ENCODE peak calls at places on chromosomes 16 and 17, in five cellular contexts. Z is lung, A is adrenal gland, W is RWPE2, I is dorsolateral prefrontal cortex. U is an unnamed sample.
A peak's percentile ranks its signal among the peaks of the same experiment; 100 is the strongest.

GRCh38 chr17:80361495-80362220 is 53.3 kb upstream of the ENDOV start:
- DNase-seq in A (no peak), W (no peak), Z (no peak), I (no peak), U (no peak)

GRCh38 chr16:79218358-79218757 is 382.2 kb downstream of the MAF start:
- DNase-seq in I (no peak), Z (no peak), W (no peak), A (no peak), U (no peak)

GRCh38 chr17:67636841-67637240 is 80.9 kb upstream of the NOL11 start:
- DNase-seq in A (no peak), I (no peak), Z (no peak), W (no peak), U (no peak)

GRCh38 chr16:17328971-17329370 is 141.8 kb downstream of the XYLT1 start:
- DNase-seq in A (no peak), I (no peak), Z (no peak), W (no peak), U (peak; percentile 48)

GRCh38 chr16:11669380-11670146 is 1.3 kb downstream of the SNN start:
- DNase-seq in I (no peak), A (peak; percentile 76), Z (peak; percentile 59), W (no peak), U (peak; percentile 39)

GRCh38 chr16:8430401-8430800 is 159.9 kb downstream of the TMEM114 start:
- DNase-seq in A (no peak), Z (no peak), W (no peak), I (no peak), U (no peak)

GRCh38 chr17:64240741-64241347 is 22.2 kb downstream of the TEX2 start:
- DNase-seq in W (no peak), I (no peak), A (peak; percentile 73), Z (peak; percentile 43), U (peak; percentile 12)

GRCh38 chr17:16465861-16466338 is 26.1 kb downstream of the LRRC75A start:
- DNase-seq in Z (no peak), I (no peak), A (no peak), W (no peak), U (no peak)

GRCh38 chr17:82400206-82400605 is 17.9 kb upstream of the HEXD start:
- DNase-seq in A (no peak), W (no peak), I (no peak), Z (no peak), U (no peak)

GRCh38 chr16:27237229-27238015 is 31.1 kb downstream of the NSMCE1 start:
- DNase-seq in W (no peak), I (no peak), A (no peak), Z (no peak), U (no peak)

GRCh38 chr16:66524601-66525164 is 25.2 kb downstream of the TK2 start:
- DNase-seq in W (no peak), Z (peak; percentile 55), A (no peak), I (no peak), U (no peak)

GRCh38 chr16:353404-354285 is 1.1 kb upstream of the AXIN1 start:
- DNase-seq in W (peak; percentile 68), Z (no peak), A (no peak), I (no peak), U (no peak)

GRCh38 chr17:4766199-4766598 is 5.5 kb upstream of the TM4SF5 start:
- DNase-seq in W (no peak), I (no peak), A (no peak), Z (no peak), U (no peak)

GRCh38 chr16:27920391-27920891 is 143.1 kb downstream of the GSG1L start:
- DNase-seq in Z (no peak), A (no peak), I (no peak), W (no peak), U (no peak)

GRCh38 chr16:12420661-12421209 is 383.0 kb downstream of the CPPED1 start:
- DNase-seq in I (no peak), A (no peak), W (no peak), Z (no peak), U (no peak)

GRCh38 chr16:56713794-56714193 is 16.1 kb upstream of the NUP93 start:
- DNase-seq in I (no peak), A (no peak), W (no peak), Z (no peak), U (no peak)

GRCh38 chr16:73096510-73096909 is 48.6 kb upstream of the ZFHX3 start:
- DNase-seq in I (no peak), W (no peak), Z (no peak), A (no peak), U (no peak)

GRCh38 chr16:10950393-10950792 is 6.0 kb downstream of the CLEC16A start:
- DNase-seq in W (no peak), Z (no peak), I (no peak), A (no peak), U (no peak)

DNA sequence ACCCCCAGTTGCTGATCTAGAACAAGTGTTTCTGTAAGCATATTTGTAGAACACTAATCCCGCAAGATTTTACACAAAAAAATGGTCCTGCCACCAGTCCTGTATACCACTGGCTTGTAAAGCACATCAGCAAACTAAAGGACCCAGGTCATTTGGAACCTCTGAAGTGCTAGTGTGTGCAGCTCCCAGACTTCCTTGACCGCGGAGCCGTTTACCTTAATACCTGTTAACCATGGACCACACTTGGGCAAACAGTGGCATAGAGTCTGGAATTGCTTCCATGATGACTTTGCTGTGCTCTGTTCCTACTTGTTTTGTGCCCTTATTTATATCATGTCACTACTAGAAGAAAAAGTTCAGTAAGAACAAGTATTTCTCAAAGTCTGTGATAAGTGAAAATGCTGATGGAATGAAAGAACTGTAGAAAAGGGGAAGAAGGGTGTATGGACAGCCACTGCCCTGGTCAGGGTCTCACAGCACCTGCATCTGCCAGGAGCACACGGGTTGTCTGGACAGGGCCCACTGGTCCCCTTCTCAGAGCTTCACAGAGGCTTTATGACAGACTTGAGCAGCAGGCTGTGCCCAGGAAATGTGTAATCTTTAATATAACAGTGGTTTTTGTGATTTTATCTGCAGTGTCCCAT is 29.3 kb downstream of the ALDH3A2 start:
- DNase-seq in A (no peak), W (no peak), I (no peak), Z (no peak), U (no peak)
- H3K4me3 ChIP-seq in A (no peak overlapping the region), W (no peak overlapping the region), I (no peak overlapping the region), Z (no peak overlapping the region), U (no peak overlapping the region)

DNA sequence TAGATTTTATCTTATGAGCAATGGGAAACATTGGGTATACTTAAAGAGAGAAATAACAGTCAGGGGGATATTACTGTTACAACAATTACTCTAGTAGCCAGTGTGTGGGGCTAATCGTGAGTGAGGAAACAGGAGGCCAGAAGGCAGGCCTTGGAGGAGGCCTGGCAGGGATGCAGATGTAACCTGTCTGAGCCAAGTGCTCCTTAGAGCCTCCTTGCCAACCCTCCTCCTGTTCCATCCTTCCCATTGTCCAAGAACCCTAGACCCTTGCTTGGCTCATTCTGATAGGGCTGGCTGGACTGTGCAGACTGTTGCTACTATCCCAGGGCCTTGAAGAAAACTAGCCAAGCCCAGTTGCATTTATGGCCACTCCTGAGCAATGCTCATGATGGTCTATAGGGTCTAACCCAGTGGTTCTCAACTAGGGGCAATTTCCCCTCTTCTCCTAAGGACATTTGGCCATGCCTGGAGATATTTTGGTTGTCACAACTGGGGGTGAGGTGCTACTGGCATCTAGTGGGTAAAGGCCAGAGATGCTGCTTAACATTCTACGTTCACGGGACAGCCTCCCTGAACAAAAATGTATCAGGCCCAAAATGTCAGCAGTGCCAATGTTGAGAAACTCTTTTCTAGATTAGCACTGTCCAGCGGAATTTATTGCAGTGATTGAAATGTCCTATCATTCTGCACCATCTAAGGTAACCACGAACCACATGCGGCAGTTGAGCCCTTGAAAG is 24.4 kb upstream of the WSCD1 start:
- DNase-seq in W (no peak), I (no peak), A (no peak), Z (no peak), U (no peak)
- TF ChIP-seq CTCF in W (no peak), I (peak; percentile 38), A (no peak), Z (no peak), U (no peak)

DNA sequence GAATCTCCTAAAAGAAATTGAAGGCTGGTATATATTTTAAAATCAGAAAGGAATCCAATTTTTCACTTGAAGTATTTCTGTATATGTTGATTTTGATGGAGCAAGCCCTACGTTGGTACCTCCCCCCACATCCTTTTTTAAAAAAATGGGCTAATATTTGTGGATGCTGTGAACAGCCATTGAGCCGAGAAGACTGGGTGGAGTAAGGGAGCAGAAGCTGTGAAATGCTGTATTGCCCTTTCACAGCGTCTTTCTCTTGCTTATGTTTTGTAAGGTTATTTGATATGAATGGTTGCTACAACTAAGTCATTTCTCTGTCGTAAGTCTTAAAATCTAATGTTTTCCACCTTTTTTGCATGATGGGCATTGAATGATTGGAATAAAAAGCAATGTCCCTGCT is 2.3 kb downstream of the PAFAH1B1 start:
- DNase-seq in W (no peak), I (no peak), A (no peak), Z (no peak), U (no peak)
- H3K27ac ChIP-seq in W (no peak overlapping the region), I (peak overlapping the region; percentile 6), A (no peak overlapping the region), Z (no peak overlapping the region), U (no peak overlapping the region)

GRCh38 chr16:88602091-88602490 is 31.9 kb downstream of the ZC3H18 start:
- DNase-seq in Z (peak; percentile 58), W (no peak), A (no peak), I (no peak), U (peak; percentile 22)
- H3K4me3 ChIP-seq in Z (no peak overlapping the region), W (no peak overlapping the region), A (no peak overlapping the region), I (no peak overlapping the region), U (no peak overlapping the region)

DNA sequence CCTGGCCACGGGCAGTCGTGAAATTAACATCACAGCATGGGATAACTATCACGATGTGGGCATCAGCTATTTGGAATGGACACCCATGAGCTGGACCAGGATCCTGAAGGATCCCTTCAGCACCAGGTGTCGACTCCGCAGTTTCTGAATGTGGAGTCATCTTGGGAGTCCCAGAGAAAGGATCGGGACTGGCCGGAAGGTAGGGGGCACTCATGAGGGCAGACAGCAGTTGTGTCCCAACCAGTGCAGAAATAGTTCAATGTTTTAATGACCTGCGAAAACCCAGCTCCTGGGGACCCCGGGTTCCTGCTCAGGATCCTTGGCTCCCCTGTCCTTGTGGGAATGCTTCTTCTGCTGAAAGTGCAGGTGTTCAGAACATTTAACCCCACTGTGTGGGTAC is 154.9 kb downstream of the SALL1 start:
- DNase-seq in I (no peak), Z (no peak), W (no peak), A (no peak), U (no peak)
- TF ChIP-seq CTCF in I (no peak), Z (no peak), W (no peak), A (no peak), U (no peak)

GRCh38 chr16:51994597-51994996 is 552.3 kb downstream of the TOX3 start:
- DNase-seq in Z (peak; percentile 91), A (no peak), W (peak; percentile 94), I (no peak), U (peak; percentile 97)
- H3K27ac ChIP-seq in Z (no peak overlapping the region), A (no peak overlapping the region), W (peak overlapping the region; percentile 16), I (no peak overlapping the region), U (peak overlapping the region; percentile 85)

U was measured in thyroid gland.